ENCODE peak calls at places on chromosomes 6 and 20, in ten cellular contexts. D, Y, J, U, Q, P, L, T, M and H are unnamed samples.

GRCh38 chr6:167303660-167304625 is 12.8 kb downstream of the UNC93A start:
- DNase-seq in Y (no peak), J (no peak), D (no peak), Q (no peak), P (no peak), M (no peak), U (no peak), L (no peak), T (no peak), H (no peak)

GRCh38 chr20:63639093-63639860 is 12.4 kb upstream of the GMEB2 start:
- DNase-seq in L (no peak), U (peak; percentile 38), J (no peak), T (peak; percentile 81), P (no peak), Q (peak; percentile 65), M (no peak), D (peak; percentile 81), Y (no peak), H (no peak)

GRCh38 chr6:192313-192664 is 100.0 kb upstream of the DUSP22 start:
- DNase-seq in M (no peak), P (no peak), T (no peak), J (no peak), Y (no peak), D (no peak), Q (peak; percentile 26), L (no peak), U (no peak), H (no peak)

GRCh38 chr6:21999012-21999528 is 297.8 kb downstream of the PRL start:
- DNase-seq in D (no peak), Y (no peak), T (no peak), P (no peak), J (no peak), Q (no peak), L (peak; percentile 89), M (no peak), U (no peak), H (no peak)

GRCh38 chr20:19260412-19261090 is 48.1 kb downstream of the SLC24A3 start:
- DNase-seq in T (no peak), P (no peak), J (no peak), U (no peak), L (no peak), Q (no peak), D (no peak), Y (no peak), M (no peak), H (no peak)

GRCh38 chr6:167704396-167704801 is 122.3 kb upstream of the AFDN start:
- DNase-seq in M (no peak), Q (no peak), J (no peak), L (no peak), U (no peak), D (no peak), P (no peak), T (peak; percentile 72), Y (peak; percentile 20), H (no peak)

GRCh38 chr20:24823176-24823575 is 125.9 kb upstream of the CST7 start:
- DNase-seq in L (no peak), U (no peak), Y (peak; percentile 3), D (no peak), P (no peak), Q (no peak), M (no peak), T (no peak), J (no peak), H (no peak)

GRCh38 chr6:154605207-154605877 is 94.9 kb upstream of the CNKSR3 start:
- DNase-seq in D (peak; percentile 29), U (no peak), P (no peak), L (no peak), T (no peak), Q (no peak), Y (no peak), M (no peak), J (no peak), H (peak; percentile 83)

GRCh38 chr6:53703047-53703446 is 37.5 kb upstream of the KLHL31 start:
- DNase-seq in J (no peak), L (no peak), Q (no peak), M (no peak), U (no peak), D (no peak), T (no peak), Y (no peak), P (no peak), H (no peak)

GRCh38 chr20:41643504-41643938 is 25.3 kb upstream of the CHD6 start:
- DNase-seq in U (peak; percentile 45), D (no peak), T (peak; percentile 52), L (no peak), Q (peak; percentile 66), P (peak; percentile 32), Y (peak; percentile 51), J (no peak), M (peak; percentile 6), H (no peak)

GRCh38 chr6:127459231-127459641 is at the start of gene KIAA0408:
- DNase-seq in T (peak; percentile 89), L (peak; percentile 23), U (peak; percentile 33), Q (peak; percentile 67), Y (peak; percentile 81), D (no peak), M (no peak), P (peak; percentile 80), J (no peak), H (no peak)

GRCh38 chr6:13681305-13682061 is 30.2 kb downstream of the RANBP9 start:
- DNase-seq in J (no peak), Y (no peak), D (peak; percentile 82), Q (no peak), M (no peak), T (no peak), U (no peak), P (no peak), L (no peak), H (peak; percentile 40)

GRCh38 chr6:111737065-111737521 is 131.4 kb upstream of the TRAF3IP2 start:
- DNase-seq in T (no peak), Q (no peak), U (no peak), L (no peak), M (no peak), Y (no peak), P (no peak), J (no peak), D (no peak), H (no peak)

GRCh38 chr6:54262499-54262898 is 45.7 kb upstream of the TINAG start:
- DNase-seq in L (no peak), Y (no peak), D (no peak), U (no peak), M (no peak), Q (no peak), P (no peak), J (no peak), T (no peak), H (no peak)

DNA sequence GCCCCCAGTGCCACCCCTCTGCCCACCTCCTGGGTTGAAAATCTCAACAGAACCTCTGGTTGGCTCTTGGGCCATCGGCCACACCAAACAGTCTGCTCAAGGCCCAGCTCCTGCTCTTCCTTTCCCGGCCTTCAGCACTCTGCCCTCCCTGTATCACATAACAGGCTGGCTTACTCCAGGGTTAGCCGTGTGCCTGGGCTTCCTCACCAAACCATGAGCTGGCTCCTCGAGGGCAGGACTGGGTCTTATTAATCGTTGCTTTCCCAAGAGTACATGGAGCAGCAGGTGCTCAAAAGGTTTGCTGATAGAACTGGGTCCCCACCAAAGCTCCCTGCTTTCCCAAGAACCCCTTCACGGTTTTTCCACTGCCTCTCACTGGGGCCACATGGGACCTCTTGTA is 12.7 kb upstream of the FAM83C start:
- DNase-seq in P (no peak), U (no peak), Y (no peak), Q (no peak), L (no peak), D (no peak), M (no peak), J (no peak), T (no peak), H (no peak)
- H3K4me1 ChIP-seq in P (peaks cover 3% of the 10 kb centered on the region), U (no peaks in the 10 kb centered on the region), Y (peaks cover 3% of the 10 kb centered on the region), Q (peaks cover 6% of the 10 kb centered on the region), L (peaks cover 69% of the 10 kb centered on the region), D (peaks cover 6% of the 10 kb centered on the region), M (peaks cover 57% of the 10 kb centered on the region), J (no peaks in the 10 kb centered on the region), T (peaks cover 14% of the 10 kb centered on the region), H (peaks cover 3% of the 10 kb centered on the region)

DNA sequence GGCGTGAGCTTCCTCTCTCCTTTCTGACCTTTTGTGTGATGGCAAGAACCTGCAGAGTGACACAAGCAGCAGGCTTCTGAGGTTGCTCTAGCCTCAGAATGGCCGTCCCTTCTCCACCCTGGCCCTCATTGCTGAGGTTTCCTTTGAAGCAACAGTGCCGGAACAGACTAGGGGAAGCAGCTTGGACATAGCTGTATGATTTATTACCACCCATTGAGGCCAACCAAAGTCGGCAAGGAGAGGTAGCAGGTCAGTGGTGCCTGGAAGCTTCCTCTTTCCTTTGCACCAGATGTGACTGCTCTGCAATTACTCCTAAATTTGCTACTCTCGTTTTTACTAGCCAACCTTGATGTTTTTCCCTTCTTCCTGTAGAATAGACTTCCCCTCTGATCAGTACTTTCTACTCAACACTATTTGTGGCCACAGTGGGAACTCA is 31.4 kb downstream of the PTPN1 start:
- DNase-seq in D (no peak), T (no peak), L (peak; percentile 66), J (no peak), M (peak; percentile 43), U (no peak), Y (no peak), Q (no peak), P (no peak), H (peak; percentile 73)
- H3K4me1 ChIP-seq in D (peaks cover 85% of the 10 kb centered on the region), T (peaks cover 16% of the 10 kb centered on the region), L (peaks cover 51% of the 10 kb centered on the region), J (no peaks in the 10 kb centered on the region), M (peaks cover 85% of the 10 kb centered on the region), U (no peaks in the 10 kb centered on the region), Y (no peaks in the 10 kb centered on the region), Q (peaks cover 98% of the 10 kb centered on the region), P (peaks cover 12% of the 10 kb centered on the region), H (peaks cover 73% of the 10 kb centered on the region)

GRCh38 chr6:163563303-163563702 is 148.8 kb downstream of the QKI start:
- DNase-seq in L (no peak), D (no peak), T (no peak), Q (no peak), Y (no peak), P (no peak), M (no peak), J (no peak), U (no peak), H (no peak)
- H3K4me1 ChIP-seq in L (no peaks in the 10 kb centered on the region), D (no peaks in the 10 kb centered on the region), T (peaks cover 7% of the 10 kb centered on the region), Q (no peaks in the 10 kb centered on the region), Y (no peaks in the 10 kb centered on the region), P (no peaks in the 10 kb centered on the region), M (no peaks in the 10 kb centered on the region), J (no peaks in the 10 kb centered on the region), U (no peaks in the 10 kb centered on the region), H (no peaks in the 10 kb centered on the region)

DNA sequence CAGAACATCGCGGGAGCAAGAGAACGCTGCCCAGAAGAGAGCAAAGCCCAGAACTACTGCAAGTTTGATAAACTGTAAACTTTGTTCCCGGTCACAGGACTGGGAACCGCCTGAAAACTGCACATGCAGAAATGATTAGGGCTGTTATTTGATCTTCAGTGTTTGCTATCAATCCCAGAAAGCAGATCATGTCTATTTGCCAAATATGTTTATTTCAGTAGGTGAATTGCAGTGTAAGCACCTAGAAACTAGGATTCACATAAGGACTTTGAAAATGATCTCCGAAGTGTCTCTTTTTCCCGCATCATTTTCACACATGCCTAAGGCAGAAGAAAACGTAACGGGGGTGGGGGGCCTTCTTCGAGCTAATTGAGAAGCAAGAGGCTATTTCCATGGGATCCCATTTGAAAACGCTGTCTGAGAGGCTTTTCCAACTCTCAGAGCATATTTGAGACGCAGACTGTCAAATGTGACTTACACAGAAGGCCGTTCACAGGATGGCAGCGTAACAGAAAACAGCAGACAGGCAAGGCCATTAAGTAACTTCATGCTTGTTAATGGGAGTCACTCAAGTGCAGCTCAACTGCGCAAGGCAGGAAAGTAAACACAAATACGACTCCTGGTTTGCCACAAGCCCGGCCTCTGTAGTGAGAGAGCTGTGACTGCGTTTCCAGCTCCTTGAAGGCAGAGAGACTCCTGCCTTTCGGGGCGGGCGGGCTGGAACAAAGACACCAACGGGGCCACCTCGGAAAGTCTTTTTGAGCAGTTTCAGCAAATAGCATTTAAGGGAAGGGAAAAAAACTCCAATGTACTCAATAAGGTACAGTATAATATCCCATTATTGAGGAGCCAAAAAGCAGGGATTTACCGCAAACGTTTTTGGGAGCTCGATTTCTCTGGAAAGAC is 144.7 kb upstream of the ZNF217 start:
- DNase-seq in L (no peak), P (peak; percentile 70), Q (peak; percentile 60), U (peak; percentile 41), D (no peak), T (peak; percentile 83), J (peak; percentile 83), Y (peak; percentile 78), M (no peak), H (no peak)
- H3K4me1 ChIP-seq in L (peaks cover 11% of the 10 kb centered on the region), P (no peaks in the 10 kb centered on the region), Q (peaks cover 42% of the 10 kb centered on the region), U (no peaks in the 10 kb centered on the region), D (peaks cover 26% of the 10 kb centered on the region), T (peaks cover 5% of the 10 kb centered on the region), J (no peaks in the 10 kb centered on the region), Y (peaks cover 30% of the 10 kb centered on the region), M (peaks cover 5% of the 10 kb centered on the region), H (peaks cover 56% of the 10 kb centered on the region)